ENCODE peak calls at places on chromosomes 5 and 9, in nine cellular contexts. W is NCI-H69; I is stimulated activated CD4-positive, alpha-beta T cell treated with anti-CD3 and anti-CD28 coated beads, Interleukin-15, amount 100 ng/mL, for 1 hour; Q is COLO829; N is NAMALWA; U is ovary; S is kidney glomerular epithelial cell; C is M059J; L is HTR-8/SVneo. T is an unnamed sample.

GRCh38 chr9:109238125-109238524 is 71.1 kb upstream of the FRRS1L start:
- DNase-seq in W (no peak), I (no peak), Q (no peak), N (no peak), U (no peak), S (no peak), C (no peak), L (no peak), T (no peak)

GRCh38 chr5:160312139-160312959 is at the start of gene CCNJL:
- DNase-seq in W (peak; percentile 97), I (no peak), Q (peak; percentile 40), N (no peak), U (peak; percentile 74), S (peak; percentile 57), C (peak; percentile 79), L (peak; percentile 95), T (peak; percentile 52)

GRCh38 chr9:3863114-3863528 is 337.3 kb upstream of the RFX3 start:
- DNase-seq in W (peak; percentile 27), I (no peak), Q (peak; percentile 83), N (no peak), U (no peak), S (peak; percentile 54), C (peak; percentile 98), L (peak; percentile 60), T (peak; percentile 97)

GRCh38 chr5:146368137-146368536 is 29.5 kb downstream of the POU4F3 start:
- DNase-seq in W (no peak), I (no peak), Q (peak; percentile 15), N (no peak), U (no peak), S (no peak), C (peak; percentile 51), L (no peak), T (no peak)

GRCh38 chr5:10391130-10391529 is 37.6 kb downstream of the MARCHF6 start:
- DNase-seq in W (no peak), I (no peak), Q (no peak), N (no peak), U (no peak), S (no peak), C (no peak), L (no peak), T (no peak)

GRCh38 chr9:5608298-5609254 is 20.3 kb upstream of the RIC1 start:
- DNase-seq in W (peak; percentile 15), I (no peak), Q (no peak), N (peak; percentile 47), U (no peak), S (peak; percentile 33), C (peak; percentile 36), L (no peak), T (no peak)

GRCh38 chr9:34517185-34517584 is 5.6 kb downstream of the ENHO start:
- DNase-seq in W (no peak), I (no peak), Q (no peak), N (no peak), U (no peak), S (no peak), C (no peak), L (no peak), T (no peak)

GRCh38 chr9:93127395-93127911 is 6.6 kb downstream of the NINJ1 start:
- DNase-seq in W (no peak), I (no peak), Q (no peak), N (no peak), U (no peak), S (no peak), C (no peak), L (no peak), T (no peak)

GRCh38 chr9:69470186-69470977 is 145.4 kb downstream of the ENTREP1 start:
- DNase-seq in W (no peak), I (no peak), Q (no peak), N (no peak), U (peak; percentile 15), S (no peak), C (no peak), L (no peak), T (no peak)

GRCh38 chr9:33510264-33511183 is 13.5 kb upstream of the ANKRD18B start:
- DNase-seq in W (peak; percentile 88), I (no peak), Q (peak; percentile 10), N (no peak), U (peak; percentile 46), S (peak; percentile 71), C (peak; percentile 76), L (peak; percentile 10), T (peak; percentile 71)

GRCh38 chr5:10513501-10514442 is 50.1 kb upstream of the ANKRD33B start:
- DNase-seq in W (peak; percentile 37), I (no peak), Q (no peak), N (no peak), U (no peak), S (peak; percentile 98), C (peak; percentile 95), L (peak; percentile 82), T (peak; percentile 96)

GRCh38 chr5:96468956-96469355 is 35.9 kb upstream of the PCSK1 start:
- DNase-seq in W (no peak), I (no peak), Q (no peak), N (no peak), U (no peak), S (peak; percentile 20), C (no peak), L (no peak), T (no peak)

T was measured in EL.